ENCODE peak calls at places on chromosomes 13 and 19, in ten cellular contexts. One of them, this sample, is unnamed.

GRCh38 chr13:36038785-36039415 is 92.3 kb downstream of the DCLK1 start:
- DNase-seq in HEK293T: no peak
- DNase-seq in thoracic aorta: no peak
- DNase-seq in fibroblast of mammary gland: peak
- DNase-seq in AG08396: no peak
- DNase-seq in IMR-90: no peak
- DNase-seq in RPMI7951: no peak
- DNase-seq in NCI-H2171 treated with DMSO at 0.1 percent for 48 hours: no peak
- DNase-seq in T-helper 2 cell: no peak
- DNase-seq in activated CD4-positive, CD25-positive, alpha-beta regulatory T cell: no peak
- DNase-seq in this sample: no peak

GRCh38 chr13:47064381-47064780 is 167.5 kb upstream of the HTR2A start:
- DNase-seq in activated CD4-positive, CD25-positive, alpha-beta regulatory T cell: no peak
- DNase-seq in RPMI7951: no peak
- DNase-seq in HEK293T: no peak
- DNase-seq in NCI-H2171 treated with DMSO at 0.1 percent for 48 hours: no peak
- DNase-seq in AG08396: no peak
- DNase-seq in T-helper 2 cell: no peak
- DNase-seq in fibroblast of mammary gland: no peak
- DNase-seq in thoracic aorta: no peak
- DNase-seq in IMR-90: no peak
- DNase-seq in this sample: no peak

GRCh38 chr19:53982056-53982455 is 9.4 kb upstream of the CACNG6 start:
- DNase-seq in T-helper 2 cell: no peak
- DNase-seq in IMR-90: no peak
- DNase-seq in RPMI7951: no peak
- DNase-seq in fibroblast of mammary gland: no peak
- DNase-seq in activated CD4-positive, CD25-positive, alpha-beta regulatory T cell: no peak
- DNase-seq in NCI-H2171 treated with DMSO at 0.1 percent for 48 hours: no peak
- DNase-seq in thoracic aorta: no peak
- DNase-seq in HEK293T: no peak
- DNase-seq in AG08396: no peak
- DNase-seq in this sample: peak

GRCh38 chr13:51781246-51782022 is 22.5 kb downstream of the DHRS12 start:
- DNase-seq in RPMI7951: peak
- DNase-seq in thoracic aorta: no peak
- DNase-seq in NCI-H2171 treated with DMSO at 0.1 percent for 48 hours: peak
- DNase-seq in AG08396: peak
- DNase-seq in HEK293T: no peak
- DNase-seq in IMR-90: peak
- DNase-seq in fibroblast of mammary gland: no peak
- DNase-seq in activated CD4-positive, CD25-positive, alpha-beta regulatory T cell: no peak
- DNase-seq in T-helper 2 cell: no peak
- DNase-seq in this sample: peak

GRCh38 chr13:27928353-27928804 is 8.6 kb downstream of the PDX1 start:
- DNase-seq in fibroblast of mammary gland: no peak
- DNase-seq in RPMI7951: no peak
- DNase-seq in NCI-H2171 treated with DMSO at 0.1 percent for 48 hours: no peak
- DNase-seq in T-helper 2 cell: no peak
- DNase-seq in AG08396: no peak
- DNase-seq in HEK293T: no peak
- DNase-seq in thoracic aorta: no peak
- DNase-seq in activated CD4-positive, CD25-positive, alpha-beta regulatory T cell: no peak
- DNase-seq in IMR-90: no peak
- DNase-seq in this sample: no peak

GRCh38 chr19:15449620-15450527 is at the start of gene WIZ:
- DNase-seq in HEK293T: peak
- DNase-seq in NCI-H2171 treated with DMSO at 0.1 percent for 48 hours: peak
- DNase-seq in thoracic aorta: no peak
- DNase-seq in activated CD4-positive, CD25-positive, alpha-beta regulatory T cell: peak
- DNase-seq in AG08396: peak
- DNase-seq in IMR-90: peak
- DNase-seq in fibroblast of mammary gland: peak
- DNase-seq in T-helper 2 cell: peak
- DNase-seq in RPMI7951: peak
- DNase-seq in this sample: peak

GRCh38 chr19:1245884-1246816 is 2.2 kb upstream of the MIDN start:
- DNase-seq in AG08396: no peak
- DNase-seq in RPMI7951: no peak
- DNase-seq in thoracic aorta: no peak
- DNase-seq in NCI-H2171 treated with DMSO at 0.1 percent for 48 hours: no peak
- DNase-seq in activated CD4-positive, CD25-positive, alpha-beta regulatory T cell: no peak
- DNase-seq in fibroblast of mammary gland: no peak
- DNase-seq in IMR-90: no peak
- DNase-seq in T-helper 2 cell: no peak
- DNase-seq in HEK293T: no peak
- DNase-seq in this sample: no peak

GRCh38 chr19:35161434-35161743 is 6.9 kb downstream of the FXYD5 start:
- DNase-seq in RPMI7951: no peak
- DNase-seq in activated CD4-positive, CD25-positive, alpha-beta regulatory T cell: no peak
- DNase-seq in T-helper 2 cell: no peak
- DNase-seq in IMR-90: no peak
- DNase-seq in NCI-H2171 treated with DMSO at 0.1 percent for 48 hours: no peak
- DNase-seq in thoracic aorta: no peak
- DNase-seq in fibroblast of mammary gland: no peak
- DNase-seq in AG08396: no peak
- DNase-seq in HEK293T: no peak
- DNase-seq in this sample: no peak

GRCh38 chr19:32345261-32346207 is at the start of gene ZNF507:
- DNase-seq in activated CD4-positive, CD25-positive, alpha-beta regulatory T cell: peak
- DNase-seq in IMR-90: peak
- DNase-seq in thoracic aorta: peak
- DNase-seq in RPMI7951: peak
- DNase-seq in NCI-H2171 treated with DMSO at 0.1 percent for 48 hours: peak
- DNase-seq in T-helper 2 cell: peak
- DNase-seq in AG08396: peak
- DNase-seq in fibroblast of mammary gland: peak
- DNase-seq in HEK293T: peak
- DNase-seq in this sample: peak

GRCh38 chr19:48506138-48506733 is 5.4 kb downstream of the LMTK3 start:
- DNase-seq in activated CD4-positive, CD25-positive, alpha-beta regulatory T cell: no peak
- DNase-seq in IMR-90: peak
- DNase-seq in NCI-H2171 treated with DMSO at 0.1 percent for 48 hours: peak
- DNase-seq in fibroblast of mammary gland: peak
- DNase-seq in thoracic aorta: no peak
- DNase-seq in HEK293T: no peak
- DNase-seq in RPMI7951: peak
- DNase-seq in AG08396: peak
- DNase-seq in T-helper 2 cell: no peak
- DNase-seq in this sample: no peak

GRCh38 chr13:99126821-99127220 is 73.8 kb upstream of the UBAC2 start:
- DNase-seq in NCI-H2171 treated with DMSO at 0.1 percent for 48 hours: no peak
- DNase-seq in HEK293T: no peak
- DNase-seq in T-helper 2 cell: no peak
- DNase-seq in thoracic aorta: no peak
- DNase-seq in AG08396: no peak
- DNase-seq in IMR-90: no peak
- DNase-seq in activated CD4-positive, CD25-positive, alpha-beta regulatory T cell: no peak
- DNase-seq in fibroblast of mammary gland: no peak
- DNase-seq in RPMI7951: no peak
- DNase-seq in this sample: no peak

GRCh38 chr19:12783226-12783848 is 7.9 kb upstream of the JUNB start:
- DNase-seq in RPMI7951: no peak
- DNase-seq in IMR-90: no peak
- DNase-seq in HEK293T: no peak
- DNase-seq in thoracic aorta: no peak
- DNase-seq in activated CD4-positive, CD25-positive, alpha-beta regulatory T cell: no peak
- DNase-seq in NCI-H2171 treated with DMSO at 0.1 percent for 48 hours: no peak
- DNase-seq in AG08396: no peak
- DNase-seq in T-helper 2 cell: no peak
- DNase-seq in fibroblast of mammary gland: no peak
- DNase-seq in this sample: no peak

GRCh38 chr19:45418812-45419211 is 4.9 kb downstream of the ERCC1 start:
- DNase-seq in thoracic aorta: no peak
- DNase-seq in fibroblast of mammary gland: no peak
- DNase-seq in activated CD4-positive, CD25-positive, alpha-beta regulatory T cell: no peak
- DNase-seq in NCI-H2171 treated with DMSO at 0.1 percent for 48 hours: no peak
- DNase-seq in AG08396: no peak
- DNase-seq in IMR-90: no peak
- DNase-seq in T-helper 2 cell: no peak
- DNase-seq in RPMI7951: no peak
- DNase-seq in HEK293T: no peak
- DNase-seq in this sample: no peak

GRCh38 chr19:29259153-29259552 is 46.2 kb upstream of the UQCRFS1 start:
- DNase-seq in RPMI7951: peak
- DNase-seq in T-helper 2 cell: no peak
- DNase-seq in activated CD4-positive, CD25-positive, alpha-beta regulatory T cell: no peak
- DNase-seq in NCI-H2171 treated with DMSO at 0.1 percent for 48 hours: peak
- DNase-seq in fibroblast of mammary gland: peak
- DNase-seq in IMR-90: no peak
- DNase-seq in HEK293T: no peak
- DNase-seq in AG08396: no peak
- DNase-seq in thoracic aorta: no peak
- DNase-seq in this sample: no peak

GRCh38 chr19:35563207-35563829 is at the start of gene ATP4A:
- DNase-seq in IMR-90: no peak
- DNase-seq in AG08396: no peak
- DNase-seq in thoracic aorta: no peak
- DNase-seq in fibroblast of mammary gland: no peak
- DNase-seq in NCI-H2171 treated with DMSO at 0.1 percent for 48 hours: no peak
- DNase-seq in activated CD4-positive, CD25-positive, alpha-beta regulatory T cell: no peak
- DNase-seq in RPMI7951: no peak
- DNase-seq in HEK293T: no peak
- DNase-seq in T-helper 2 cell: no peak
- DNase-seq in this sample: no peak

GRCh38 chr19:958967-959685 is 25.0 kb upstream of the WDR18 start:
- DNase-seq in NCI-H2171 treated with DMSO at 0.1 percent for 48 hours: no peak
- DNase-seq in thoracic aorta: no peak
- DNase-seq in activated CD4-positive, CD25-positive, alpha-beta regulatory T cell: no peak
- DNase-seq in HEK293T: no peak
- DNase-seq in IMR-90: peak
- DNase-seq in T-helper 2 cell: peak
- DNase-seq in AG08396: no peak
- DNase-seq in RPMI7951: peak
- DNase-seq in fibroblast of mammary gland: peak
- DNase-seq in this sample: peak

GRCh38 chr13:92838786-92839185 is 387.8 kb upstream of the GPC6 start:
- DNase-seq in thoracic aorta: no peak
- DNase-seq in AG08396: peak
- DNase-seq in T-helper 2 cell: no peak
- DNase-seq in IMR-90: peak
- DNase-seq in HEK293T: no peak
- DNase-seq in NCI-H2171 treated with DMSO at 0.1 percent for 48 hours: no peak
- DNase-seq in RPMI7951: peak
- DNase-seq in fibroblast of mammary gland: peak
- DNase-seq in activated CD4-positive, CD25-positive, alpha-beta regulatory T cell: no peak
- DNase-seq in this sample: no peak

GRCh38 chr19:55386515-55386947 is 799 bp downstream of the RPL28 start:
- DNase-seq in RPMI7951: no peak
- DNase-seq in HEK293T: no peak
- DNase-seq in NCI-H2171 treated with DMSO at 0.1 percent for 48 hours: no peak
- DNase-seq in fibroblast of mammary gland: no peak
- DNase-seq in activated CD4-positive, CD25-positive, alpha-beta regulatory T cell: no peak
- DNase-seq in IMR-90: no peak
- DNase-seq in AG08396: no peak
- DNase-seq in thoracic aorta: no peak
- DNase-seq in T-helper 2 cell: no peak
- DNase-seq in this sample: no peak

GRCh38 chr19:1063909-1064660 is 2.9 kb upstream of the ARHGAP45 start:
- DNase-seq in HEK293T: no peak
- DNase-seq in thoracic aorta: no peak
- DNase-seq in fibroblast of mammary gland: no peak
- DNase-seq in AG08396: no peak
- DNase-seq in RPMI7951: no peak
- DNase-seq in NCI-H2171 treated with DMSO at 0.1 percent for 48 hours: no peak
- DNase-seq in activated CD4-positive, CD25-positive, alpha-beta regulatory T cell: no peak
- DNase-seq in IMR-90: no peak
- DNase-seq in T-helper 2 cell: no peak
- DNase-seq in this sample: no peak

GRCh38 chr13:91400094-91400462 is 1.7 kb downstream of the GPC5 start:
- DNase-seq in fibroblast of mammary gland: no peak
- DNase-seq in AG08396: no peak
- DNase-seq in IMR-90: no peak
- DNase-seq in T-helper 2 cell: no peak
- DNase-seq in activated CD4-positive, CD25-positive, alpha-beta regulatory T cell: no peak
- DNase-seq in thoracic aorta: no peak
- DNase-seq in HEK293T: no peak
- DNase-seq in NCI-H2171 treated with DMSO at 0.1 percent for 48 hours: no peak
- DNase-seq in RPMI7951: no peak
- DNase-seq in this sample: no peak

GRCh38 chr13:113544071-113544891 is 40.3 kb upstream of the TFDP1 start:
- DNase-seq in HEK293T: no peak
- DNase-seq in fibroblast of mammary gland: no peak
- DNase-seq in NCI-H2171 treated with DMSO at 0.1 percent for 48 hours: no peak
- DNase-seq in RPMI7951: no peak
- DNase-seq in T-helper 2 cell: no peak
- DNase-seq in thoracic aorta: no peak
- DNase-seq in activated CD4-positive, CD25-positive, alpha-beta regulatory T cell: no peak
- DNase-seq in IMR-90: no peak
- DNase-seq in AG08396: no peak
- DNase-seq in this sample: no peak

GRCh38 chr19:13864513-13865242 is 12.3 kb upstream of the NANOS3 start:
- DNase-seq in T-helper 2 cell: no peak
- DNase-seq in RPMI7951: no peak
- DNase-seq in activated CD4-positive, CD25-positive, alpha-beta regulatory T cell: no peak
- DNase-seq in HEK293T: no peak
- DNase-seq in IMR-90: no peak
- DNase-seq in NCI-H2171 treated with DMSO at 0.1 percent for 48 hours: peak
- DNase-seq in fibroblast of mammary gland: no peak
- DNase-seq in thoracic aorta: no peak
- DNase-seq in AG08396: peak
- DNase-seq in this sample: no peak

GRCh38 chr19:38721977-38722773 is 22.1 kb downstream of the CAPN12 start:
- DNase-seq in AG08396: no peak
- DNase-seq in HEK293T: no peak
- DNase-seq in NCI-H2171 treated with DMSO at 0.1 percent for 48 hours: no peak
- DNase-seq in RPMI7951: peak
- DNase-seq in activated CD4-positive, CD25-positive, alpha-beta regulatory T cell: no peak
- DNase-seq in fibroblast of mammary gland: no peak
- DNase-seq in thoracic aorta: no peak
- DNase-seq in IMR-90: no peak
- DNase-seq in T-helper 2 cell: no peak
- DNase-seq in this sample: peak

GRCh38 chr13:31790992-31791391 is 51.7 kb downstream of the RXFP2 start:
- DNase-seq in RPMI7951: peak
- DNase-seq in T-helper 2 cell: no peak
- DNase-seq in thoracic aorta: no peak
- DNase-seq in IMR-90: peak
- DNase-seq in fibroblast of mammary gland: peak
- DNase-seq in activated CD4-positive, CD25-positive, alpha-beta regulatory T cell: no peak
- DNase-seq in AG08396: no peak
- DNase-seq in NCI-H2171 treated with DMSO at 0.1 percent for 48 hours: no peak
- DNase-seq in HEK293T: no peak
- DNase-seq in this sample: no peak

GRCh38 chr19:13024958-13025653 is 29.8 kb downstream of the NFIX start:
- DNase-seq in HEK293T: no peak
- DNase-seq in thoracic aorta: no peak
- DNase-seq in fibroblast of mammary gland: no peak
- DNase-seq in RPMI7951: no peak
- DNase-seq in AG08396: no peak
- DNase-seq in IMR-90: no peak
- DNase-seq in T-helper 2 cell: no peak
- DNase-seq in activated CD4-positive, CD25-positive, alpha-beta regulatory T cell: no peak
- DNase-seq in NCI-H2171 treated with DMSO at 0.1 percent for 48 hours: no peak
- DNase-seq in this sample: no peak

GRCh38 chr19:50467566-50467965 is 8.7 kb upstream of the EMC10 start:
- DNase-seq in AG08396: no peak
- DNase-seq in RPMI7951: no peak
- DNase-seq in fibroblast of mammary gland: no peak
- DNase-seq in HEK293T: no peak
- DNase-seq in NCI-H2171 treated with DMSO at 0.1 percent for 48 hours: no peak
- DNase-seq in IMR-90: no peak
- DNase-seq in activated CD4-positive, CD25-positive, alpha-beta regulatory T cell: no peak
- DNase-seq in thoracic aorta: no peak
- DNase-seq in T-helper 2 cell: no peak
- DNase-seq in this sample: no peak

GRCh38 chr19:45591004-45591637 is 6.5 kb upstream of the OPA3 start:
- DNase-seq in thoracic aorta: no peak
- DNase-seq in RPMI7951: peak
- DNase-seq in fibroblast of mammary gland: peak
- DNase-seq in HEK293T: peak
- DNase-seq in AG08396: peak
- DNase-seq in IMR-90: peak
- DNase-seq in NCI-H2171 treated with DMSO at 0.1 percent for 48 hours: no peak
- DNase-seq in activated CD4-positive, CD25-positive, alpha-beta regulatory T cell: no peak
- DNase-seq in T-helper 2 cell: peak
- DNase-seq in this sample: peak

GRCh38 chr19:10180459-10180858 is 14.3 kb downstream of the DNMT1 start:
- DNase-seq in AG08396: no peak
- DNase-seq in activated CD4-positive, CD25-positive, alpha-beta regulatory T cell: no peak
- DNase-seq in IMR-90: no peak
- DNase-seq in RPMI7951: no peak
- DNase-seq in HEK293T: no peak
- DNase-seq in fibroblast of mammary gland: no peak
- DNase-seq in thoracic aorta: no peak
- DNase-seq in NCI-H2171 treated with DMSO at 0.1 percent for 48 hours: no peak
- DNase-seq in T-helper 2 cell: no peak
- DNase-seq in this sample: no peak

This sample was measured in cardiac muscle cell.